ENCODE peak calls at places on chromosomes 3 and 15, in eight cellular contexts. I, W, B, U, G, Z, X and D are unnamed samples.
A peak's percentile ranks its signal among the peaks of the same experiment; 100 is the strongest.

GRCh38 chr3:170815340-170815739 is 54.7 kb downstream of the RPL22L1 start:
- DNase-seq in I (peak; percentile 62), W (no peak), B (peak; percentile 7), U (peak; percentile 49), G (peak; percentile 36), Z (peak; percentile 29), X (no peak), D (peak; percentile 54)

GRCh38 chr15:73936181-73936580 is 9.9 kb downstream of the LOXL1 start:
- DNase-seq in I (no peak), W (no peak), B (no peak), U (no peak), G (no peak), Z (no peak), X (no peak), D (no peak)

GRCh38 chr15:29677450-29677849 is 144.8 kb downstream of the TJP1 start:
- DNase-seq in I (no peak), W (no peak), B (no peak), U (no peak), G (no peak), Z (no peak), X (no peak), D (no peak)

GRCh38 chr15:86355798-86356197 is 276.1 kb downstream of the AGBL1 start:
- DNase-seq in I (no peak), W (no peak), B (no peak), U (no peak), G (no peak), Z (no peak), X (no peak), D (no peak)

GRCh38 chr3:123392871-123393620 is 55.8 kb downstream of the ADCY5 start:
- DNase-seq in I (no peak), W (no peak), B (no peak), U (no peak), G (no peak), Z (no peak), X (no peak), D (no peak)

GRCh38 chr3:153162513-153163348 is 705 bp downstream of the RAP2B start:
- DNase-seq in I (peak; percentile 45), W (peak; percentile 92), B (no peak), U (peak; percentile 18), G (peak; percentile 43), Z (no peak), X (peak; percentile 78), D (peak; percentile 32)

GRCh38 chr3:160577093-160577492 is 11.7 kb upstream of the KPNA4 start:
- DNase-seq in I (no peak), W (no peak), B (no peak), U (no peak), G (no peak), Z (no peak), X (no peak), D (no peak)

GRCh38 chr3:149655826-149656599 is 1.8 kb downstream of the WWTR1 start:
- DNase-seq in I (no peak), W (no peak), B (no peak), U (no peak), G (no peak), Z (no peak), X (no peak), D (no peak)

GRCh38 chr3:108119398-108120109 is 28.7 kb upstream of the CD47 start:
- DNase-seq in I (no peak), W (no peak), B (no peak), U (no peak), G (no peak), Z (no peak), X (no peak), D (no peak)

GRCh38 chr15:34584321-34584668 is 844 bp upstream of the GOLGA8B start:
- DNase-seq in I (no peak), W (peak; percentile 42), B (no peak), U (peak; percentile 21), G (no peak), Z (no peak), X (no peak), D (no peak)

GRCh38 chr15:58424722-58425121 is 7.1 kb upstream of the LIPC start:
- DNase-seq in I (no peak), W (no peak), B (no peak), U (no peak), G (no peak), Z (no peak), X (no peak), D (no peak)

GRCh38 chr15:53580371-53580770 is 179.1 kb downstream of the WDR72 start:
- DNase-seq in I (peak; percentile 43), W (no peak), B (no peak), U (no peak), G (peak; percentile 8), Z (no peak), X (no peak), D (peak; percentile 27)

GRCh38 chr15:69815793-69816192 is 281.9 kb downstream of the TLE3 start:
- DNase-seq in I (no peak), W (no peak), B (no peak), U (no peak), G (no peak), Z (no peak), X (no peak), D (no peak)

GRCh38 chr3:173893835-173894234 is 496.3 kb downstream of the NLGN1 start:
- DNase-seq in I (no peak), W (no peak), B (no peak), U (no peak), G (no peak), Z (no peak), X (no peak), D (no peak)

GRCh38 chr3:60743631-60744164 is 507.6 kb downstream of the FHIT start:
- DNase-seq in I (no peak), W (no peak), B (peak; percentile 21), U (no peak), G (no peak), Z (no peak), X (no peak), D (no peak)

GRCh38 chr3:49161808-49162530 is 4.2 kb downstream of the CCDC71 start:
- DNase-seq in I (no peak), W (no peak), B (no peak), U (no peak), G (no peak), Z (no peak), X (no peak), D (no peak)

GRCh38 chr3:16058511-16058910 is 116.0 kb upstream of the GALNT15 start:
- DNase-seq in I (no peak), W (no peak), B (no peak), U (no peak), G (no peak), Z (no peak), X (no peak), D (no peak)

GRCh38 chr3:102181202-102181920 is 253.5 kb upstream of the ZPLD1 start:
- DNase-seq in I (no peak), W (no peak), B (no peak), U (no peak), G (no peak), Z (no peak), X (no peak), D (no peak)

GRCh38 chr3:143707848-143708247 is 140.4 kb downstream of the SLC9A9 start:
- DNase-seq in I (no peak), W (no peak), B (no peak), U (no peak), G (no peak), Z (no peak), X (no peak), D (no peak)

GRCh38 chr15:99702895-99703602 is 30.2 kb downstream of the LYSMD4 start:
- DNase-seq in I (no peak), W (no peak), B (no peak), U (no peak), G (no peak), Z (no peak), X (no peak), D (no peak)

GRCh38 chr3:151837057-151837456 is 23.1 kb downstream of the AADAC start:
- DNase-seq in I (no peak), W (no peak), B (no peak), U (peak; percentile 72), G (no peak), Z (peak; percentile 73), X (no peak), D (no peak)

GRCh38 chr3:16456784-16457415 is 56.6 kb downstream of the RFTN1 start:
- DNase-seq in I (no peak), W (no peak), B (no peak), U (no peak), G (peak; percentile 11), Z (no peak), X (no peak), D (no peak)

GRCh38 chr3:153974614-153975013 is 146.6 kb upstream of the ARHGEF26 start:
- DNase-seq in I (no peak), W (no peak), B (no peak), U (no peak), G (no peak), Z (no peak), X (no peak), D (no peak)

GRCh38 chr3:9686703-9687102 is 16.9 kb upstream of the CPNE9 start:
- DNase-seq in I (no peak), W (no peak), B (no peak), U (no peak), G (no peak), Z (no peak), X (no peak), D (no peak)
- TF ChIP-seq POLR2AphosphoS5 in I (no peak), W (no peak), B (no peak), U (no peak), G (no peak), Z (no peak), X (no peak), D (no peak)

DNA sequence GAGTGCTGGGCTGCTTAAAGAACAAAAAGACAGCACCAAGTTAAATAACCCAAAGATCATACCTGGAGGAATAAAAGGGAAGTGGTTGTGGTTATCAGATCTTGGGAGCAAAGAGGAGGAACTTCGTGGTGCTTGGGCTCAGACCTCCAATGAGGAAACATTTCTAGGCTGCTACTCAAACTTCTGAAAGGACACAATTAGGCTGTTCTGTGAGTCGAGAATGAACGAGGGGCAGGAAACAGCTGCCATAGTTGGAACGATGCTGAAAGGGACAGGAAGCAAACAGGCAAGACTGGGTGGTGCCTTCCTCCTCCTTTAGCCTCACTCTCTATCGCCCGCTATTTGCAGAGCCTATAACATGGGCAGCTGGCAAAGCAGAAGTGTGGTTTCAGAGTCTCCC is 276.3 kb upstream of the ARRDC4 start:
- DNase-seq in I (no peak), W (no peak), B (no peak), U (no peak), G (no peak), Z (no peak), X (no peak), D (no peak)
- TF ChIP-seq CTCF in I (no peak), W (no peak), B (no peak), U (no peak), G (no peak), Z (no peak), X (no peak), D (no peak)

GRCh38 chr3:178189854-178190253 is 346.4 kb upstream of the KCNMB2 start:
- DNase-seq in I (no peak), W (no peak), B (no peak), U (no peak), G (no peak), Z (no peak), X (no peak), D (no peak)
- TF ChIP-seq POLR2A in I (no peak), W (no peak), B (no peak), U (no peak), G (no peak), Z (no peak), X (no peak), D (no peak)

GRCh38 chr3:72776-73175 is 123.8 kb upstream of the CHL1 start:
- DNase-seq in I (no peak), W (no peak), B (no peak), U (no peak), G (no peak), Z (no peak), X (no peak), D (no peak)
- TF ChIP-seq POLR2AphosphoS5 in I (peak; percentile 12), W (no peak), B (no peak), U (no peak), G (peak; percentile 43), Z (no peak), X (no peak), D (no peak)